ENCODE peak calls at places on chromosomes 7 and 10, in seven cellular contexts. One of them, this sample, is unnamed.
A peak's percentile ranks its signal among the peaks of the same experiment; 100 is the strongest.

GRCh38 chr7:29991937-29992336 is 2.3 kb upstream of the SCRN1 start:
- DNase-seq in A549: no peak
- DNase-seq in HCT116: no peak
- DNase-seq in left ventricle myocardium inferior: no peak
- DNase-seq in astrocyte of the spinal cord: no peak
- DNase-seq in BJ: no peak
- DNase-seq in heart left ventricle: no peak
- DNase-seq in this sample: no peak

GRCh38 chr10:123597676-123598075 is 68.5 kb upstream of the GPR26 start:
- DNase-seq in left ventricle myocardium inferior: no peak
- DNase-seq in heart left ventricle: no peak
- DNase-seq in HCT116: no peak
- DNase-seq in BJ: no peak
- DNase-seq in A549: no peak
- DNase-seq in astrocyte of the spinal cord: no peak
- DNase-seq in this sample: no peak

GRCh38 chr10:98567396-98567795 is 120.7 kb upstream of the HPS1 start:
- DNase-seq in HCT116: no peak
- DNase-seq in heart left ventricle: no peak
- DNase-seq in left ventricle myocardium inferior: no peak
- DNase-seq in A549: no peak
- DNase-seq in BJ: no peak
- DNase-seq in astrocyte of the spinal cord: no peak
- DNase-seq in this sample: no peak

GRCh38 chr10:101560293-101561067 is 27.6 kb downstream of the POLL start:
- DNase-seq in heart left ventricle: peak; percentile 40
- DNase-seq in A549: no peak
- DNase-seq in HCT116: no peak
- DNase-seq in left ventricle myocardium inferior: no peak
- DNase-seq in BJ: no peak
- DNase-seq in astrocyte of the spinal cord: no peak
- DNase-seq in this sample: no peak

GRCh38 chr7:134548877-134549276 is at the start of gene AKR1B15:
- DNase-seq in left ventricle myocardium inferior: no peak
- DNase-seq in astrocyte of the spinal cord: no peak
- DNase-seq in HCT116: no peak
- DNase-seq in heart left ventricle: no peak
- DNase-seq in BJ: no peak
- DNase-seq in A549: peak; percentile 78
- DNase-seq in this sample: peak; percentile 39

GRCh38 chr10:55224007-55224781 is 423.2 kb upstream of the PCDH15 start:
- DNase-seq in BJ: no peak
- DNase-seq in HCT116: no peak
- DNase-seq in left ventricle myocardium inferior: no peak
- DNase-seq in heart left ventricle: no peak
- DNase-seq in astrocyte of the spinal cord: no peak
- DNase-seq in A549: no peak
- DNase-seq in this sample: no peak

GRCh38 chr7:18429547-18429946 is 66.0 kb upstream of the HDAC9 start:
- DNase-seq in HCT116: no peak
- DNase-seq in A549: no peak
- DNase-seq in BJ: peak; percentile 28
- DNase-seq in heart left ventricle: no peak
- DNase-seq in left ventricle myocardium inferior: no peak
- DNase-seq in astrocyte of the spinal cord: peak; percentile 64
- DNase-seq in this sample: peak; percentile 64

GRCh38 chr10:14617125-14617524 is 157.6 kb downstream of the FAM107B start:
- DNase-seq in heart left ventricle: no peak
- DNase-seq in HCT116: no peak
- DNase-seq in A549: no peak
- DNase-seq in astrocyte of the spinal cord: no peak
- DNase-seq in BJ: no peak
- DNase-seq in left ventricle myocardium inferior: no peak
- DNase-seq in this sample: no peak

GRCh38 chr7:69540275-69540674 is 58.0 kb upstream of the AUTS2 start:
- DNase-seq in left ventricle myocardium inferior: no peak
- DNase-seq in astrocyte of the spinal cord: no peak
- DNase-seq in HCT116: no peak
- DNase-seq in A549: no peak
- DNase-seq in heart left ventricle: no peak
- DNase-seq in BJ: no peak
- DNase-seq in this sample: no peak

GRCh38 chr10:92970301-92971070 is 90.1 kb upstream of the CYP26C1 start:
- DNase-seq in BJ: no peak
- DNase-seq in astrocyte of the spinal cord: peak; percentile 71
- DNase-seq in A549: no peak
- DNase-seq in heart left ventricle: no peak
- DNase-seq in HCT116: no peak
- DNase-seq in left ventricle myocardium inferior: no peak
- DNase-seq in this sample: peak; percentile 9

GRCh38 chr10:47184724-47185330 is 115.2 kb upstream of the GDF10 start:
- DNase-seq in astrocyte of the spinal cord: no peak
- DNase-seq in HCT116: no peak
- DNase-seq in heart left ventricle: no peak
- DNase-seq in left ventricle myocardium inferior: no peak
- DNase-seq in A549: no peak
- DNase-seq in BJ: no peak
- DNase-seq in this sample: no peak

GRCh38 chr10:125154529-125154928 is 5.8 kb downstream of the CTBP2 start:
- DNase-seq in astrocyte of the spinal cord: no peak
- DNase-seq in A549: no peak
- DNase-seq in BJ: no peak
- DNase-seq in heart left ventricle: no peak
- DNase-seq in HCT116: no peak
- DNase-seq in left ventricle myocardium inferior: no peak
- DNase-seq in this sample: no peak

GRCh38 chr7:150908173-150908572 is 55.9 kb downstream of the AOC1 start:
- DNase-seq in heart left ventricle: no peak
- DNase-seq in BJ: no peak
- DNase-seq in A549: no peak
- DNase-seq in left ventricle myocardium inferior: no peak
- DNase-seq in HCT116: no peak
- DNase-seq in astrocyte of the spinal cord: no peak
- DNase-seq in this sample: no peak

GRCh38 chr10:49381111-49381900 is 14.6 kb downstream of the DRGX start:
- DNase-seq in BJ: no peak
- DNase-seq in heart left ventricle: no peak
- DNase-seq in left ventricle myocardium inferior: no peak
- DNase-seq in HCT116: no peak
- DNase-seq in A549: no peak
- DNase-seq in astrocyte of the spinal cord: no peak
- DNase-seq in this sample: no peak

GRCh38 chr7:40799-41750 is 151.3 kb upstream of the FAM20C start:
- DNase-seq in left ventricle myocardium inferior: no peak
- DNase-seq in BJ: no peak
- DNase-seq in astrocyte of the spinal cord: no peak
- DNase-seq in HCT116: no peak
- DNase-seq in heart left ventricle: no peak
- DNase-seq in A549: no peak
- DNase-seq in this sample: no peak

GRCh38 chr7:124992881-124993562 is 63.4 kb upstream of the POT1 start:
- DNase-seq in left ventricle myocardium inferior: no peak
- DNase-seq in A549: peak; percentile 51
- DNase-seq in astrocyte of the spinal cord: peak; percentile 89
- DNase-seq in BJ: peak; percentile 36
- DNase-seq in HCT116: no peak
- DNase-seq in heart left ventricle: no peak
- DNase-seq in this sample: peak; percentile 95

GRCh38 chr7:3861941-3862340 is 560.9 kb downstream of the SDK1 start:
- DNase-seq in BJ: peak; percentile 4
- DNase-seq in HCT116: no peak
- DNase-seq in astrocyte of the spinal cord: peak; percentile 81
- DNase-seq in left ventricle myocardium inferior: no peak
- DNase-seq in A549: no peak
- DNase-seq in heart left ventricle: no peak
- DNase-seq in this sample: peak; percentile 78

GRCh38 chr7:148540041-148540738 is 50.4 kb upstream of the C7orf33 start:
- DNase-seq in BJ: peak; percentile 8
- DNase-seq in A549: peak; percentile 47
- DNase-seq in left ventricle myocardium inferior: peak; percentile 65
- DNase-seq in heart left ventricle: peak; percentile 67
- DNase-seq in astrocyte of the spinal cord: peak; percentile 60
- DNase-seq in HCT116: peak; percentile 4
- DNase-seq in this sample: peak; percentile 50

GRCh38 chr7:29214816-29215215 is 20.2 kb downstream of the CHN2 start:
- DNase-seq in HCT116: no peak
- DNase-seq in heart left ventricle: no peak
- DNase-seq in A549: no peak
- DNase-seq in left ventricle myocardium inferior: no peak
- DNase-seq in BJ: no peak
- DNase-seq in astrocyte of the spinal cord: no peak
- DNase-seq in this sample: no peak

GRCh38 chr10:132899054-132899750 is 43.2 kb downstream of the CFAP46 start:
- DNase-seq in left ventricle myocardium inferior: no peak
- DNase-seq in BJ: no peak
- DNase-seq in heart left ventricle: peak; percentile 46
- DNase-seq in HCT116: no peak
- DNase-seq in A549: no peak
- DNase-seq in astrocyte of the spinal cord: no peak
- DNase-seq in this sample: no peak
- H3K4me3 ChIP-seq in left ventricle myocardium inferior: no peak overlapping the region
- H3K4me3 ChIP-seq in BJ: no peak overlapping the region
- H3K4me3 ChIP-seq in heart left ventricle: no peak overlapping the region
- H3K4me3 ChIP-seq in HCT116: no peak overlapping the region
- H3K4me3 ChIP-seq in A549: no peak overlapping the region
- H3K4me3 ChIP-seq in astrocyte of the spinal cord: no peak overlapping the region
- H3K4me3 ChIP-seq in this sample: no peak overlapping the region

GRCh38 chr10:60871215-60871614 is 72.8 kb downstream of the RHOBTB1 start:
- DNase-seq in A549: no peak
- DNase-seq in heart left ventricle: no peak
- DNase-seq in left ventricle myocardium inferior: no peak
- DNase-seq in HCT116: no peak
- DNase-seq in astrocyte of the spinal cord: no peak
- DNase-seq in BJ: no peak
- DNase-seq in this sample: no peak

GRCh38 chr10:60872451-60872850 is 71.5 kb downstream of the RHOBTB1 start:
- DNase-seq in HCT116: no peak
- DNase-seq in heart left ventricle: no peak
- DNase-seq in BJ: no peak
- DNase-seq in A549: no peak
- DNase-seq in left ventricle myocardium inferior: no peak
- DNase-seq in astrocyte of the spinal cord: no peak
- DNase-seq in this sample: no peak

GRCh38 chr10:60870803-60871202 is 73.2 kb downstream of the RHOBTB1 start:
- DNase-seq in HCT116: no peak
- DNase-seq in A549: no peak
- DNase-seq in heart left ventricle: no peak
- DNase-seq in BJ: no peak
- DNase-seq in left ventricle myocardium inferior: no peak
- DNase-seq in astrocyte of the spinal cord: no peak
- DNase-seq in this sample: no peak

GRCh38 chr10:60868946-60869345 is 75.0 kb downstream of the RHOBTB1 start:
- DNase-seq in astrocyte of the spinal cord: no peak
- DNase-seq in HCT116: no peak
- DNase-seq in A549: no peak
- DNase-seq in heart left ventricle: no peak
- DNase-seq in left ventricle myocardium inferior: no peak
- DNase-seq in BJ: no peak
- DNase-seq in this sample: no peak

GRCh38 chr10:60869916-60870728 is 73.9 kb downstream of the RHOBTB1 start:
- DNase-seq in left ventricle myocardium inferior: no peak
- DNase-seq in A549: no peak
- DNase-seq in HCT116: no peak
- DNase-seq in astrocyte of the spinal cord: no peak
- DNase-seq in heart left ventricle: no peak
- DNase-seq in BJ: no peak
- DNase-seq in this sample: peak; percentile 16
- TF ChIP-seq CTCF in left ventricle myocardium inferior: peak; percentile 41
- TF ChIP-seq CTCF in A549: peak; percentile 27
- TF ChIP-seq CTCF in HCT116: no peak
- TF ChIP-seq CTCF in astrocyte of the spinal cord: no peak
- TF ChIP-seq CTCF in heart left ventricle: peak; percentile 19
- TF ChIP-seq CTCF in BJ: peak; percentile 12
- TF ChIP-seq CTCF in this sample: peak; percentile 41

DNA sequence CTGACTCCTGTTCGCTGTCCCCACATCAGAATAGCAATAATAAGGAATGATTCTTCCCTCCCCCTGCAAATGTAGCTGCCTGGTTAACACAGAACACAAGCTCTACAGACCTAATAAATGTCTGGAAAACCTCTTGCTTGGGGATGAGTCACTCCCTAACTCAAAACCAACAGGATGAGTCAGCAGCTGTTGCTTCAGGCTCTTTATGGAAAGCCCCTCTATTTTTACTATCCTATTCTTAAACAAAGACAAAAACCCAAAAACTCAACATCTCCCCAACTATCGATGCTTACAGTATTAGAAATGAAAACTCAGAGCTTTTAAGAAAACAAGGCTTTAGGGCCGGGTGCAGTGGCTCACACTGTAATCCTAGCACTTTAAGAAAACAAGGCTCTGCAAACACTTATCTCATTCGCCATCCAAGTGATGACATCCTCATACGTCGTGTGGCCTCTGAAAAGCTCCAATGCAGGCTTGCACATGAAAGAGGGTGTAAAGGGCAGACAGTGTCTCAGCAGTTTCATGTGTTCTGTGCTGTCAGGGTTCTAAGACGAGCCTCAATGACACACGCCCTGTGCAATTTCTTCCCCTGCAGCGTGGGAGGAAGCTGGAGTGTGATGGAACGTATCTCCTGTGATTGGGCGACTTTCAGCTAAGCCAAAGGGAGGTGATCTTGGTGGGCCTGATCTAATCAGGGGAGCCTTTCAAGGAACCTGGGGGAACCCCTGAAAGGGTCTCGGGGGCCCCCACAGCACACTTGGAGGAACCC is 70.1 kb downstream of the AMZ1 start:
- DNase-seq in A549: peak; percentile 97
- DNase-seq in heart left ventricle: no peak
- DNase-seq in left ventricle myocardium inferior: no peak
- DNase-seq in astrocyte of the spinal cord: peak; percentile 99
- DNase-seq in HCT116: peak; percentile 88
- DNase-seq in BJ: peak; percentile 98
- DNase-seq in this sample: peak; percentile 98
- H3K4me3 ChIP-seq in A549: peak overlapping the region; percentile 16
- H3K4me3 ChIP-seq in heart left ventricle: peak overlapping the region; percentile 12
- H3K4me3 ChIP-seq in left ventricle myocardium inferior: peak overlapping the region; percentile 14
- H3K4me3 ChIP-seq in astrocyte of the spinal cord: no peak overlapping the region
- H3K4me3 ChIP-seq in HCT116: peak overlapping the region; percentile 8
- H3K4me3 ChIP-seq in BJ: peak overlapping the region; percentile 2
- H3K4me3 ChIP-seq in this sample: no peak overlapping the region

DNA sequence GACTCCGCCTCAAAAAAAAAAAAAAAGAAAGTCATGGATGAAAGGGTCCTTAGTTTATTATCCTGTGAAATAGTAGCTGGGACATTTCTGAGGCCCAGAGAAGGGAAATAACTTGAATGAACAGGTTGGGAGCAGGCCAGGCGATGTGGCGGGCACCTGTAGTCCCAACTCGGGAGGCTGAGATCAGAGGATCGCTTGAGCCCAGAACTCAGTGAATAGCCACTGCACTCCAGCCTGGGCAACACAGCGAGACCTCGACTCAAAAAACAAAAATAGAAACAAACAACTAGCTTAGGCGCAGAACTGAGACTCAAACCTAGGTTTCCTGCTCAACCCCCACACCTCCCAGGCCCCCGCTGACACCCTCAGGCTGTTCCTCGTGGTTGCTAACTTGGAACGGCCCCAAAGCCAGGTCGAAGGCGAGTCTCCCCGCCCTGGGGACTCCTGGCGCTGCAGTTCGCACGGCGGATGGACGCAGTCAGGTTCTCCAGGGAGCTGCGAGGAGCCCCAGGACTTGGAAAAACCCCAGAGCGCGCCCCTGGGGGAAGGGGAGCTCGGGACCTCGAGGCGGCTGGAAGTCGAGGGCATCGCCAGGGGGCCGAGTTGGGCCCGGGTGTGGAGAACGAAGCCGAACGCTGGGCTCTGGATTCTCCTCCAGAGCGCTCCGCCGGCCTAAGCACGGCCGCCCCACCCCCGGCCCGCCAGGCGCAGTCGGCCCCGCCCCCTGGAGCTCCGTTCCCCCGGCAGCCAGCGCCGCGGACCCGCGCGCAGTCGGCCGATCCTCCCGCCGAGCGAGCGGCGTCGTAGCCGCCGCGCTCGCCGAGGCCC is at the start of gene STOX1:
- DNase-seq in heart left ventricle: peak; percentile 76
- DNase-seq in left ventricle myocardium inferior: peak; percentile 47
- DNase-seq in A549: peak; percentile 83
- DNase-seq in astrocyte of the spinal cord: peak; percentile 47
- DNase-seq in HCT116: peak; percentile 44
- DNase-seq in BJ: peak; percentile 0
- DNase-seq in this sample: peak; percentile 58
- TF ChIP-seq CTCF in heart left ventricle: no peak
- TF ChIP-seq CTCF in left ventricle myocardium inferior: no peak
- TF ChIP-seq CTCF in A549: no peak
- TF ChIP-seq CTCF in astrocyte of the spinal cord: no peak
- TF ChIP-seq CTCF in HCT116: no peak
- TF ChIP-seq CTCF in BJ: no peak
- TF ChIP-seq CTCF in this sample: no peak